ENCODE peak calls at places on chromosomes 3 and 15, in nine cellular contexts. One of them, this sample, is unnamed.

GRCh38 chr3:134079111-134079531 is 49.4 kb upstream of the SLCO2A1 start:
- DNase-seq in fibroblast of the aortic adventitia: no peak
- DNase-seq in NCI-H1092 treated with DMSO at 0.1 percent for 48 hours: no peak
- DNase-seq in H54: no peak
- DNase-seq in Peyer's patch: no peak
- DNase-seq in sigmoid colon: no peak
- DNase-seq in NCI-H2107: no peak
- DNase-seq in AG04450: no peak
- DNase-seq in hypothalamus: no peak
- DNase-seq in this sample: no peak

GRCh38 chr15:29123171-29123570 is 146.5 kb downstream of the NSMCE3 start:
- DNase-seq in AG04450: no peak
- DNase-seq in Peyer's patch: no peak
- DNase-seq in fibroblast of the aortic adventitia: no peak
- DNase-seq in sigmoid colon: peak
- DNase-seq in NCI-H1092 treated with DMSO at 0.1 percent for 48 hours: no peak
- DNase-seq in hypothalamus: no peak
- DNase-seq in NCI-H2107: no peak
- DNase-seq in H54: no peak
- DNase-seq in this sample: no peak

GRCh38 chr3:127673191-127674098 is 693 bp downstream of the ABTB1 start:
- DNase-seq in sigmoid colon: peak
- DNase-seq in NCI-H2107: no peak
- DNase-seq in Peyer's patch: peak
- DNase-seq in H54: peak
- DNase-seq in AG04450: no peak
- DNase-seq in NCI-H1092 treated with DMSO at 0.1 percent for 48 hours: no peak
- DNase-seq in fibroblast of the aortic adventitia: peak
- DNase-seq in hypothalamus: no peak
- DNase-seq in this sample: peak

GRCh38 chr3:29903600-29903999 is 622.7 kb downstream of the RBMS3 start:
- DNase-seq in hypothalamus: no peak
- DNase-seq in fibroblast of the aortic adventitia: no peak
- DNase-seq in AG04450: no peak
- DNase-seq in Peyer's patch: no peak
- DNase-seq in NCI-H1092 treated with DMSO at 0.1 percent for 48 hours: no peak
- DNase-seq in sigmoid colon: no peak
- DNase-seq in H54: no peak
- DNase-seq in NCI-H2107: no peak
- DNase-seq in this sample: no peak

GRCh38 chr3:45227131-45227819 is 1.2 kb upstream of the TMEM158 start:
- DNase-seq in sigmoid colon: no peak
- DNase-seq in H54: no peak
- DNase-seq in Peyer's patch: no peak
- DNase-seq in NCI-H2107: no peak
- DNase-seq in hypothalamus: no peak
- DNase-seq in AG04450: no peak
- DNase-seq in NCI-H1092 treated with DMSO at 0.1 percent for 48 hours: no peak
- DNase-seq in fibroblast of the aortic adventitia: peak
- DNase-seq in this sample: peak

GRCh38 chr15:67968564-67969440 is 85.3 kb upstream of the PIAS1 start:
- DNase-seq in NCI-H2107: no peak
- DNase-seq in Peyer's patch: no peak
- DNase-seq in fibroblast of the aortic adventitia: no peak
- DNase-seq in sigmoid colon: no peak
- DNase-seq in H54: no peak
- DNase-seq in hypothalamus: no peak
- DNase-seq in AG04450: no peak
- DNase-seq in NCI-H1092 treated with DMSO at 0.1 percent for 48 hours: no peak
- DNase-seq in this sample: no peak

GRCh38 chr15:52306270-52306669 is 10.7 kb upstream of the MYO5C start:
- DNase-seq in sigmoid colon: no peak
- DNase-seq in AG04450: peak
- DNase-seq in NCI-H2107: no peak
- DNase-seq in hypothalamus: no peak
- DNase-seq in NCI-H1092 treated with DMSO at 0.1 percent for 48 hours: no peak
- DNase-seq in fibroblast of the aortic adventitia: peak
- DNase-seq in Peyer's patch: no peak
- DNase-seq in H54: no peak
- DNase-seq in this sample: no peak

GRCh38 chr3:55978953-55979352 is 489.3 kb downstream of the ERC2 start:
- DNase-seq in hypothalamus: no peak
- DNase-seq in NCI-H1092 treated with DMSO at 0.1 percent for 48 hours: no peak
- DNase-seq in sigmoid colon: no peak
- DNase-seq in AG04450: no peak
- DNase-seq in NCI-H2107: no peak
- DNase-seq in Peyer's patch: no peak
- DNase-seq in H54: no peak
- DNase-seq in fibroblast of the aortic adventitia: no peak
- DNase-seq in this sample: no peak

GRCh38 chr3:148791296-148791695 is 36.3 kb upstream of the CPB1 start:
- DNase-seq in sigmoid colon: no peak
- DNase-seq in NCI-H2107: no peak
- DNase-seq in hypothalamus: peak
- DNase-seq in Peyer's patch: no peak
- DNase-seq in H54: no peak
- DNase-seq in fibroblast of the aortic adventitia: no peak
- DNase-seq in NCI-H1092 treated with DMSO at 0.1 percent for 48 hours: no peak
- DNase-seq in AG04450: no peak
- DNase-seq in this sample: no peak

GRCh38 chr3:152202976-152203626 is 65.6 kb upstream of the MBNL1 start:
- DNase-seq in Peyer's patch: no peak
- DNase-seq in hypothalamus: no peak
- DNase-seq in NCI-H2107: no peak
- DNase-seq in NCI-H1092 treated with DMSO at 0.1 percent for 48 hours: no peak
- DNase-seq in sigmoid colon: no peak
- DNase-seq in AG04450: no peak
- DNase-seq in H54: no peak
- DNase-seq in fibroblast of the aortic adventitia: peak
- DNase-seq in this sample: no peak

GRCh38 chr3:78918361-78919020 is 849.3 kb downstream of the ROBO1 start:
- DNase-seq in hypothalamus: no peak
- DNase-seq in NCI-H1092 treated with DMSO at 0.1 percent for 48 hours: no peak
- DNase-seq in fibroblast of the aortic adventitia: peak
- DNase-seq in Peyer's patch: no peak
- DNase-seq in sigmoid colon: no peak
- DNase-seq in AG04450: no peak
- DNase-seq in NCI-H2107: no peak
- DNase-seq in H54: no peak
- DNase-seq in this sample: no peak

GRCh38 chr3:49799105-49799504 is 568 bp downstream of the CDHR4 start:
- DNase-seq in H54: no peak
- DNase-seq in fibroblast of the aortic adventitia: no peak
- DNase-seq in Peyer's patch: no peak
- DNase-seq in hypothalamus: no peak
- DNase-seq in sigmoid colon: no peak
- DNase-seq in NCI-H1092 treated with DMSO at 0.1 percent for 48 hours: no peak
- DNase-seq in NCI-H2107: no peak
- DNase-seq in AG04450: no peak
- DNase-seq in this sample: no peak

GRCh38 chr3:130582457-130583155 is 65.6 kb downstream of the COL6A6 start:
- DNase-seq in H54: no peak
- DNase-seq in hypothalamus: no peak
- DNase-seq in NCI-H1092 treated with DMSO at 0.1 percent for 48 hours: no peak
- DNase-seq in NCI-H2107: no peak
- DNase-seq in AG04450: no peak
- DNase-seq in fibroblast of the aortic adventitia: peak
- DNase-seq in sigmoid colon: no peak
- DNase-seq in Peyer's patch: no peak
- DNase-seq in this sample: no peak

GRCh38 chr15:25675396-25675795 is 187.7 kb downstream of the ATP10A start:
- DNase-seq in sigmoid colon: no peak
- DNase-seq in fibroblast of the aortic adventitia: no peak
- DNase-seq in hypothalamus: no peak
- DNase-seq in Peyer's patch: no peak
- DNase-seq in H54: no peak
- DNase-seq in AG04450: no peak
- DNase-seq in NCI-H2107: no peak
- DNase-seq in NCI-H1092 treated with DMSO at 0.1 percent for 48 hours: no peak
- DNase-seq in this sample: no peak

GRCh38 chr15:55394694-55395093 is 13.5 kb downstream of the CCPG1 start:
- DNase-seq in AG04450: no peak
- DNase-seq in fibroblast of the aortic adventitia: no peak
- DNase-seq in H54: no peak
- DNase-seq in NCI-H2107: no peak
- DNase-seq in NCI-H1092 treated with DMSO at 0.1 percent for 48 hours: no peak
- DNase-seq in hypothalamus: no peak
- DNase-seq in sigmoid colon: no peak
- DNase-seq in Peyer's patch: no peak
- DNase-seq in this sample: no peak

GRCh38 chr15:40038267-40038653 is 721 bp downstream of the SRP14 start:
- DNase-seq in H54: no peak
- DNase-seq in fibroblast of the aortic adventitia: peak
- DNase-seq in NCI-H1092 treated with DMSO at 0.1 percent for 48 hours: no peak
- DNase-seq in Peyer's patch: no peak
- DNase-seq in NCI-H2107: no peak
- DNase-seq in sigmoid colon: no peak
- DNase-seq in AG04450: no peak
- DNase-seq in hypothalamus: no peak
- DNase-seq in this sample: no peak

GRCh38 chr3:186750316-186750715 is 33.1 kb upstream of the EIF4A2 start:
- DNase-seq in sigmoid colon: no peak
- DNase-seq in Peyer's patch: no peak
- DNase-seq in NCI-H1092 treated with DMSO at 0.1 percent for 48 hours: no peak
- DNase-seq in NCI-H2107: no peak
- DNase-seq in hypothalamus: no peak
- DNase-seq in H54: no peak
- DNase-seq in fibroblast of the aortic adventitia: no peak
- DNase-seq in AG04450: no peak
- DNase-seq in this sample: no peak

GRCh38 chr3:40162616-40163015 is 146.9 kb upstream of the EIF1B start:
- DNase-seq in NCI-H2107: no peak
- DNase-seq in hypothalamus: no peak
- DNase-seq in sigmoid colon: no peak
- DNase-seq in Peyer's patch: no peak
- DNase-seq in H54: no peak
- DNase-seq in NCI-H1092 treated with DMSO at 0.1 percent for 48 hours: no peak
- DNase-seq in fibroblast of the aortic adventitia: no peak
- DNase-seq in AG04450: no peak
- DNase-seq in this sample: no peak